ENCODE peak calls at places on chromosomes 16 and 17, in ten cellular contexts. One of them, this sample, is unnamed.

GRCh38 chr17:13671341-13671740 is 69.6 kb upstream of the HS3ST3A1 start:
- DNase-seq in A549: no peak
- DNase-seq in GM12864: no peak
- DNase-seq in left ventricle myocardium inferior: no peak
- DNase-seq in A673: no peak
- DNase-seq in AG04449: no peak
- DNase-seq in type B pancreatic cell: no peak
- DNase-seq in fibroblast of lung: no peak
- DNase-seq in pancreas: no peak
- DNase-seq in fibroblast of villous mesenchyme: no peak
- DNase-seq in this sample: no peak

GRCh38 chr16:46688657-46689491 is at the start of gene VPS35:
- DNase-seq in pancreas: peak
- DNase-seq in type B pancreatic cell: peak
- DNase-seq in GM12864: peak
- DNase-seq in A549: peak
- DNase-seq in AG04449: peak
- DNase-seq in left ventricle myocardium inferior: peak
- DNase-seq in fibroblast of villous mesenchyme: peak
- DNase-seq in A673: peak
- DNase-seq in fibroblast of lung: peak
- DNase-seq in this sample: peak

GRCh38 chr16:53817117-53817516 is 113.2 kb downstream of the FTO start:
- DNase-seq in A673: peak
- DNase-seq in pancreas: no peak
- DNase-seq in type B pancreatic cell: no peak
- DNase-seq in A549: peak
- DNase-seq in GM12864: no peak
- DNase-seq in left ventricle myocardium inferior: no peak
- DNase-seq in fibroblast of lung: peak
- DNase-seq in AG04449: peak
- DNase-seq in fibroblast of villous mesenchyme: peak
- DNase-seq in this sample: no peak

GRCh38 chr17:81990836-81991683 is 13.6 kb downstream of the ASPSCR1 start:
- DNase-seq in A549: no peak
- DNase-seq in pancreas: peak
- DNase-seq in GM12864: no peak
- DNase-seq in fibroblast of lung: no peak
- DNase-seq in type B pancreatic cell: no peak
- DNase-seq in fibroblast of villous mesenchyme: no peak
- DNase-seq in AG04449: no peak
- DNase-seq in left ventricle myocardium inferior: no peak
- DNase-seq in A673: no peak
- DNase-seq in this sample: no peak

GRCh38 chr17:66915204-66915611 is 49.3 kb upstream of the CACNG4 start:
- DNase-seq in fibroblast of villous mesenchyme: peak
- DNase-seq in AG04449: no peak
- DNase-seq in pancreas: no peak
- DNase-seq in fibroblast of lung: no peak
- DNase-seq in A673: peak
- DNase-seq in left ventricle myocardium inferior: no peak
- DNase-seq in GM12864: no peak
- DNase-seq in A549: peak
- DNase-seq in type B pancreatic cell: no peak
- DNase-seq in this sample: peak

GRCh38 chr17:52660692-52661091 is 502.2 kb upstream of the CA10 start:
- DNase-seq in type B pancreatic cell: no peak
- DNase-seq in left ventricle myocardium inferior: no peak
- DNase-seq in A673: no peak
- DNase-seq in fibroblast of lung: no peak
- DNase-seq in A549: no peak
- DNase-seq in GM12864: no peak
- DNase-seq in fibroblast of villous mesenchyme: no peak
- DNase-seq in AG04449: no peak
- DNase-seq in pancreas: no peak
- DNase-seq in this sample: no peak

GRCh38 chr17:61218438-61218837 is 181.2 kb upstream of the TBX2 start:
- DNase-seq in AG04449: peak
- DNase-seq in fibroblast of lung: peak
- DNase-seq in pancreas: no peak
- DNase-seq in left ventricle myocardium inferior: no peak
- DNase-seq in fibroblast of villous mesenchyme: peak
- DNase-seq in GM12864: no peak
- DNase-seq in A549: no peak
- DNase-seq in A673: peak
- DNase-seq in type B pancreatic cell: no peak
- DNase-seq in this sample: no peak

GRCh38 chr17:82272495-82273326 is 789 bp downstream of the CSNK1D start:
- DNase-seq in fibroblast of lung: no peak
- DNase-seq in type B pancreatic cell: no peak
- DNase-seq in AG04449: no peak
- DNase-seq in fibroblast of villous mesenchyme: peak
- DNase-seq in GM12864: no peak
- DNase-seq in A673: no peak
- DNase-seq in pancreas: peak
- DNase-seq in A549: peak
- DNase-seq in left ventricle myocardium inferior: peak
- DNase-seq in this sample: no peak

GRCh38 chr16:86585821-86586611 is 7.7 kb downstream of the FOXL1 start:
- DNase-seq in left ventricle myocardium inferior: no peak
- DNase-seq in GM12864: no peak
- DNase-seq in fibroblast of villous mesenchyme: no peak
- DNase-seq in A673: no peak
- DNase-seq in pancreas: no peak
- DNase-seq in A549: no peak
- DNase-seq in type B pancreatic cell: no peak
- DNase-seq in fibroblast of lung: peak
- DNase-seq in AG04449: peak
- DNase-seq in this sample: no peak

GRCh38 chr16:88333645-88334516 is 48.9 kb upstream of the ZNF469 start:
- DNase-seq in AG04449: no peak
- DNase-seq in GM12864: no peak
- DNase-seq in A673: no peak
- DNase-seq in fibroblast of lung: no peak
- DNase-seq in type B pancreatic cell: no peak
- DNase-seq in left ventricle myocardium inferior: no peak
- DNase-seq in pancreas: no peak
- DNase-seq in fibroblast of villous mesenchyme: no peak
- DNase-seq in A549: no peak
- DNase-seq in this sample: no peak

GRCh38 chr17:35313875-35314409 is 59.5 kb downstream of the SLFN11 start:
- DNase-seq in pancreas: peak
- DNase-seq in type B pancreatic cell: no peak
- DNase-seq in A549: no peak
- DNase-seq in AG04449: no peak
- DNase-seq in fibroblast of villous mesenchyme: no peak
- DNase-seq in GM12864: no peak
- DNase-seq in A673: no peak
- DNase-seq in left ventricle myocardium inferior: peak
- DNase-seq in fibroblast of lung: no peak
- DNase-seq in this sample: no peak

DNA sequence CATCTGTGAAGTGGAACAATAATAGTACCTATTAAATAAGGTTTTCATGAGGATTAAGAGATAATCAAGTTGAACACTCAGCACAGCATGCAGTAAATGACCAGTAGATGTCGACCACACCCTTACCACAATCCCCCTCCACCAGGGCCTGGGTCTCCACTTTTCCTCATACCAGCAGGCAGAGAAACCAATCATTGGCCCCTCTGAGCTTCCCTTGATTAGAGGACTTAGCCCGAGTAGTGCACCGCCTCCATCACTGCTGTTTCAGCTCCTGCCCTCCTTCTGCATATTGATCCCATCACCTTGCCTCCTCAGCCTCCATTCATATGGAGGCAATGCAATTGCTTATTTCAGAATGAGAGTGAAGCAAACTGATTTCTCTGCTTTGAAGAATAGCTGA is 96.5 kb upstream of the CDH11 start:
- DNase-seq in fibroblast of villous mesenchyme: no peak
- DNase-seq in pancreas: no peak
- DNase-seq in A673: no peak
- DNase-seq in A549: no peak
- DNase-seq in left ventricle myocardium inferior: no peak
- DNase-seq in type B pancreatic cell: no peak
- DNase-seq in fibroblast of lung: no peak
- DNase-seq in GM12864: no peak
- DNase-seq in AG04449: no peak
- DNase-seq in this sample: no peak
- TF ChIP-seq CTCF in fibroblast of villous mesenchyme: no peak
- TF ChIP-seq CTCF in pancreas: no peak
- TF ChIP-seq CTCF in A673: no peak
- TF ChIP-seq CTCF in A549: no peak
- TF ChIP-seq CTCF in left ventricle myocardium inferior: no peak
- TF ChIP-seq CTCF in type B pancreatic cell: no peak
- TF ChIP-seq CTCF in fibroblast of lung: no peak
- TF ChIP-seq CTCF in GM12864: no peak
- TF ChIP-seq CTCF in AG04449: no peak
- TF ChIP-seq CTCF in this sample: no peak

DNA sequence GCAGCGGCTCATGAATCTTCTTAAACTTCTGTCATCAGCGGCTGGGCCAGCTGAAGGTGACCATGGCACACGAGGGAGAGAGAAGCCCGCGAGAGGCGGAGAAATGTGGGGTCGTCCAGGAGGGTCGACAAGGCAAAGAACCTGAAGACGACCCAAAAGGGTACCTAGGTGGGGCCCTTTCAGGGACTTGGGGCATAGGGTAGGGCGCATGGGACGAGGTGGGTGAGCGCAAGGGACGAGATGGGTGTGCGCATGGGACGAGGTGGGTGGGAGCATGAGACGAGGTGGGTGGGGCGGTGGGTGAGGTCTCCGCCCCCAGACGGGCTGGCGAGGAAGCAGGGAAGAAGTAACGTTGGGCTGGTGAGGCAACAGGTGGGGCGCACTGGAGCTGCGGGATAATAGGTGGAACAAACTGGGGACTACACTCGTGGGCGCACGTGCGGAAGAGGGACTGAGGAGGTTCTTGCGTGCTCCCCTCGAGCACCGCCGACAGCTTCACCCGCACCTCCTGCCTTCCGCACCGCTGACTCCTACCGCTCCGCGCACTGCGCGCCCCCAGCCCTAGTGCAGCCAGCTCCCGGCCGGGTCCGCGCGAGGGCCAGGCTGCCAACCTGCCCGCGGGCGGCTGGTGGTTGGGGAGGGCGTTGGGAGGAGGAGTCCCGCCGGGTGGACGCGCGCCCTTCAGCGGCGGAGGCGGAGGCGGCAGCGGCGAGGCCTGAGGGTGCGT is 23.2 kb upstream of the CRYM start:
- DNase-seq in GM12864: peak
- DNase-seq in type B pancreatic cell: no peak
- DNase-seq in AG04449: no peak
- DNase-seq in fibroblast of villous mesenchyme: peak
- DNase-seq in fibroblast of lung: peak
- DNase-seq in A673: peak
- DNase-seq in pancreas: peak
- DNase-seq in left ventricle myocardium inferior: peak
- DNase-seq in A549: peak
- DNase-seq in this sample: peak
- TF ChIP-seq CTCF in GM12864: peak
- TF ChIP-seq CTCF in type B pancreatic cell: peak
- TF ChIP-seq CTCF in AG04449: peak
- TF ChIP-seq CTCF in fibroblast of villous mesenchyme: peak
- TF ChIP-seq CTCF in fibroblast of lung: no peak
- TF ChIP-seq CTCF in A673: no peak
- TF ChIP-seq CTCF in pancreas: no peak
- TF ChIP-seq CTCF in left ventricle myocardium inferior: peak
- TF ChIP-seq CTCF in A549: peak
- TF ChIP-seq CTCF in this sample: peak

GRCh38 chr17:78460176-78460675 is 81.8 kb downstream of the PGS1 start:
- DNase-seq in A549: no peak
- DNase-seq in type B pancreatic cell: no peak
- DNase-seq in fibroblast of villous mesenchyme: no peak
- DNase-seq in A673: no peak
- DNase-seq in GM12864: no peak
- DNase-seq in AG04449: no peak
- DNase-seq in pancreas: no peak
- DNase-seq in fibroblast of lung: no peak
- DNase-seq in left ventricle myocardium inferior: no peak
- DNase-seq in this sample: no peak

GRCh38 chr17:78459696-78460095 is 81.2 kb downstream of the PGS1 start:
- DNase-seq in GM12864: no peak
- DNase-seq in type B pancreatic cell: no peak
- DNase-seq in left ventricle myocardium inferior: no peak
- DNase-seq in AG04449: no peak
- DNase-seq in fibroblast of lung: no peak
- DNase-seq in A549: no peak
- DNase-seq in pancreas: no peak
- DNase-seq in A673: no peak
- DNase-seq in fibroblast of villous mesenchyme: no peak
- DNase-seq in this sample: no peak

GRCh38 chr17:78460951-78461944 is 82.8 kb downstream of the PGS1 start:
- DNase-seq in A673: no peak
- DNase-seq in AG04449: no peak
- DNase-seq in left ventricle myocardium inferior: no peak
- DNase-seq in fibroblast of lung: no peak
- DNase-seq in pancreas: no peak
- DNase-seq in fibroblast of villous mesenchyme: no peak
- DNase-seq in GM12864: no peak
- DNase-seq in type B pancreatic cell: no peak
- DNase-seq in A549: no peak
- DNase-seq in this sample: no peak

GRCh38 chr17:78458739-78459335 is 80.4 kb downstream of the PGS1 start:
- DNase-seq in fibroblast of lung: no peak
- DNase-seq in pancreas: no peak
- DNase-seq in A549: no peak
- DNase-seq in GM12864: no peak
- DNase-seq in type B pancreatic cell: no peak
- DNase-seq in fibroblast of villous mesenchyme: no peak
- DNase-seq in left ventricle myocardium inferior: no peak
- DNase-seq in AG04449: no peak
- DNase-seq in A673: peak
- DNase-seq in this sample: no peak

DNA sequence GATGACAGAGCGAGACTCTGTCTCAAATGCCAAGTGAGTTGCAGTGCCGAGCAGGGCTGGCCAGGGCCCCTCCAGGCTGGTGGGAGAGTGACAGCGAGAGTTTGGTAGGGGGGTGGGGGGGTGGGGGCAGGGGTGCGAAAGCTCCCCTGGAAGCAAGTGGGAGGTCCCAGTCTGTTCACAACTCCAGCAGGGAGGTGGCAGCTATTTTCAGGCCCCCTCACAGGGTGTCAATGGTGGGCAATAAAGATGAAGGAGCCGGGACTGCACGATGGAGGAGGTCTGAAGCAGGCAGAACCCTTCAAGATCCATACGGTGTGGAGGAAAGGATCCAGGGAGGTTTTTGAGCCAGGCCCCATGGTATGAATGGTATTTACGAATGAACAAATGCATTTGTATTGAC is 83.7 kb downstream of the PGS1 start:
- DNase-seq in pancreas: no peak
- DNase-seq in A673: no peak
- DNase-seq in left ventricle myocardium inferior: no peak
- DNase-seq in A549: no peak
- DNase-seq in type B pancreatic cell: no peak
- DNase-seq in fibroblast of villous mesenchyme: no peak
- DNase-seq in AG04449: no peak
- DNase-seq in fibroblast of lung: no peak
- DNase-seq in GM12864: no peak
- DNase-seq in this sample: no peak
- TF ChIP-seq CTCF in pancreas: no peak
- TF ChIP-seq CTCF in A673: no peak
- TF ChIP-seq CTCF in left ventricle myocardium inferior: no peak
- TF ChIP-seq CTCF in A549: no peak
- TF ChIP-seq CTCF in type B pancreatic cell: no peak
- TF ChIP-seq CTCF in fibroblast of villous mesenchyme: no peak
- TF ChIP-seq CTCF in AG04449: no peak
- TF ChIP-seq CTCF in fibroblast of lung: no peak
- TF ChIP-seq CTCF in GM12864: no peak
- TF ChIP-seq CTCF in this sample: no peak

GRCh38 chr16:58421529-58421928 is 29.3 kb downstream of the GINS3 start:
- DNase-seq in left ventricle myocardium inferior: peak
- DNase-seq in GM12864: no peak
- DNase-seq in type B pancreatic cell: no peak
- DNase-seq in AG04449: no peak
- DNase-seq in fibroblast of villous mesenchyme: no peak
- DNase-seq in A673: no peak
- DNase-seq in A549: no peak
- DNase-seq in pancreas: no peak
- DNase-seq in fibroblast of lung: no peak
- DNase-seq in this sample: no peak
- TF ChIP-seq CTCF in left ventricle myocardium inferior: peak
- TF ChIP-seq CTCF in GM12864: no peak
- TF ChIP-seq CTCF in type B pancreatic cell: no peak
- TF ChIP-seq CTCF in AG04449: no peak
- TF ChIP-seq CTCF in fibroblast of villous mesenchyme: no peak
- TF ChIP-seq CTCF in A673: no peak
- TF ChIP-seq CTCF in A549: no peak
- TF ChIP-seq CTCF in pancreas: no peak
- TF ChIP-seq CTCF in fibroblast of lung: no peak
- TF ChIP-seq CTCF in this sample: no peak